ENCODE peak calls at places on chromosomes 3 and 15, in nine cellular contexts. J is sigmoid colon, A is dorsolateral prefrontal cortex, E is H1, R is HL-60, X is thoracic aorta, O is ascending aorta, S is astrocyte, Q is endothelial cell of umbilical vein. K is an unnamed sample.

GRCh38 chr15:40006646-40007045 is 32.3 kb downstream of the SRP14 start:
- DNase-seq in J (no peak), A (no peak), E (no peak), R (no peak), X (no peak), O (no peak), S (peak), Q (no peak), K (no peak)

GRCh38 chr3:67819447-67819846 is 165.0 kb upstream of the SUCLG2 start:
- DNase-seq in J (no peak), A (no peak), E (no peak), R (no peak), X (no peak), O (no peak), S (no peak), Q (no peak), K (no peak)

GRCh38 chr3:68986496-68987208 is 26.8 kb downstream of the EOGT start:
- DNase-seq in J (no peak), A (no peak), E (no peak), R (no peak), X (no peak), O (no peak), S (no peak), Q (no peak), K (no peak)

GRCh38 chr3:122786067-122786466 is 7.6 kb downstream of the HSPBAP1 start:
- DNase-seq in J (no peak), A (no peak), E (no peak), R (no peak), X (no peak), O (no peak), S (peak), Q (no peak), K (no peak)

GRCh38 chr3:140505256-140505655 is 172.6 kb upstream of the TRIM42 start:
- DNase-seq in J (no peak), A (no peak), E (no peak), R (no peak), X (no peak), O (no peak), S (peak), Q (no peak), K (no peak)

GRCh38 chr3:164018500-164018899 is 1059.8 kb downstream of the SI start:
- DNase-seq in J (no peak), A (no peak), E (no peak), R (no peak), X (no peak), O (no peak), S (no peak), Q (no peak), K (no peak)

GRCh38 chr3:100804631-100805030 is 95.3 kb downstream of the TFG start:
- DNase-seq in J (no peak), A (no peak), E (no peak), R (no peak), X (no peak), O (no peak), S (no peak), Q (no peak), K (no peak)

GRCh38 chr3:152322756-152323155 is 54.0 kb downstream of the MBNL1 start:
- DNase-seq in J (no peak), A (no peak), E (no peak), R (peak), X (no peak), O (no peak), S (no peak), Q (peak), K (no peak)

GRCh38 chr3:128813003-128813564 is 66.3 kb upstream of the ACAD9 start:
- DNase-seq in J (no peak), A (peak), E (no peak), R (no peak), X (no peak), O (no peak), S (no peak), Q (peak), K (no peak)

GRCh38 chr15:33096134-33096533 is 98.4 kb downstream of the FMN1 start:
- DNase-seq in J (no peak), A (no peak), E (no peak), R (no peak), X (no peak), O (no peak), S (no peak), Q (no peak), K (no peak)

GRCh38 chr15:29914441-29915053 is 92.3 kb upstream of the TJP1 start:
- DNase-seq in J (no peak), A (no peak), E (no peak), R (no peak), X (no peak), O (no peak), S (no peak), Q (no peak), K (no peak)

GRCh38 chr15:92155941-92156340 is 237.7 kb upstream of the ST8SIA2 start:
- DNase-seq in J (no peak), A (no peak), E (no peak), R (no peak), X (no peak), O (no peak), S (no peak), Q (no peak), K (no peak)

GRCh38 chr15:69540622-69541021 is 88.0 kb downstream of the RPLP1 start:
- DNase-seq in J (no peak), A (peak), E (no peak), R (no peak), X (no peak), O (no peak), S (no peak), Q (no peak), K (no peak)

GRCh38 chr15:35445891-35446290 is 100.1 kb downstream of the DPH6 start:
- DNase-seq in J (no peak), A (no peak), E (no peak), R (no peak), X (no peak), O (no peak), S (peak), Q (no peak), K (no peak)

GRCh38 chr3:151838574-151839312 is 24.8 kb downstream of the AADAC start:
- DNase-seq in J (peak), A (no peak), E (no peak), R (peak), X (no peak), O (no peak), S (peak), Q (peak), K (peak)

GRCh38 chr3:171335559-171335958 is 124.6 kb downstream of the TNIK start:
- DNase-seq in J (no peak), A (no peak), E (no peak), R (no peak), X (no peak), O (no peak), S (no peak), Q (no peak), K (no peak)

GRCh38 chr15:48285329-48286214 is 45.7 kb upstream of the DUT start:
- DNase-seq in J (peak), A (no peak), E (peak), R (peak), X (peak), O (peak), S (peak), Q (peak), K (no peak)

GRCh38 chr15:101024111-101024695 is 105.0 kb downstream of the LRRK1 start:
- DNase-seq in J (peak), A (peak), E (no peak), R (no peak), X (no peak), O (no peak), S (peak), Q (no peak), K (peak)

GRCh38 chr3:55282994-55283393 is 204.1 kb downstream of the WNT5A start:
- DNase-seq in J (no peak), A (no peak), E (no peak), R (no peak), X (no peak), O (no peak), S (no peak), Q (no peak), K (no peak)

GRCh38 chr3:194250104-194251002 is 100.8 kb downstream of the CPN2 start:
- DNase-seq in J (peak), A (no peak), E (peak), R (no peak), X (no peak), O (no peak), S (peak), Q (no peak), K (peak)

GRCh38 chr15:55654541-55654940 is 66.4 kb upstream of the PYGO1 start:
- DNase-seq in J (no peak), A (no peak), E (no peak), R (no peak), X (no peak), O (no peak), S (peak), Q (peak), K (no peak)

GRCh38 chr15:58043192-58043903 is 22.2 kb downstream of the ALDH1A2 start:
- DNase-seq in J (no peak), A (no peak), E (no peak), R (no peak), X (no peak), O (no peak), S (no peak), Q (peak), K (no peak)

GRCh38 chr15:88622605-88622975 is 1.4 kb downstream of the AEN start:
- DNase-seq in J (peak), A (no peak), E (no peak), R (no peak), X (no peak), O (no peak), S (no peak), Q (no peak), K (no peak)

GRCh38 chr15:39814487-39814886 is 31.8 kb upstream of the FSIP1 start:
- DNase-seq in J (no peak), A (no peak), E (no peak), R (no peak), X (no peak), O (no peak), S (no peak), Q (no peak), K (no peak)

GRCh38 chr3:46845860-46846623 is 17.2 kb downstream of the MYL3 start:
- DNase-seq in J (peak), A (peak), E (peak), R (peak), X (peak), O (peak), S (peak), Q (peak), K (peak)

GRCh38 chr15:29857196-29857595 is 34.9 kb upstream of the TJP1 start:
- DNase-seq in J (no peak), A (no peak), E (no peak), R (no peak), X (no peak), O (no peak), S (no peak), Q (no peak), K (no peak)

GRCh38 chr3:5122741-5123706 is 932 bp downstream of the ARL8B start:
- DNase-seq in J (peak), A (peak), E (peak), R (no peak), X (no peak), O (no peak), S (peak), Q (peak), K (no peak)

GRCh38 chr3:141763088-141763750 is at the start of gene GRK7:
- DNase-seq in J (no peak), A (no peak), E (no peak), R (no peak), X (no peak), O (no peak), S (no peak), Q (no peak), K (no peak)

DNA sequence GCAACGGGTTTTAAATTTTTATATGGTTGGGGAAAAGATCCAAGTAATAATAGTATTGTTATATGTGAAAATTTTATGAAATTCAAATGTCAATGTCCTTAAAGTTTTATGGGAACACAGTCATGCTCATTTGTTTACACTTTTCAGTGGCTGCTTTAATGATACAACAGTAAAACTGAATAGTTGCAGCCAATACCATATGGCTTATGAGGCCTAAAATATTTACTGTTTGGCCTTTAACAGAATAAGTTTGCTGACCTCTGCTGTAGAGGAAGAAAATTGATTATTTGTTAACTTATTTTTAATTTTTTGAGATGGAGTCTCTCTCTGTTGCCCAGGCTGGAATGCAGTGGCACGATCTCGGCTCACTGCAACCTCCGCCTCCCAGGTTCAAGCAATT is 44.7 kb downstream of the USP50 start:
- DNase-seq in J (no peak), A (no peak), E (no peak), R (no peak), X (no peak), O (no peak), S (no peak), Q (no peak), K (no peak)
- TF ChIP-seq CTCF in J (no peak), A (no peak), E (no peak), R (no peak), X (no peak), O (no peak), S (no peak), Q (no peak), K (no peak)

GRCh38 chr3:45677045-45677436 is 12.2 kb upstream of the SACM1L start:
- DNase-seq in J (peak), A (no peak), E (no peak), R (peak), X (no peak), O (no peak), S (no peak), Q (no peak), K (peak)

GRCh38 chr3:45682311-45682710 is 6.9 kb upstream of the SACM1L start:
- DNase-seq in J (no peak), A (no peak), E (no peak), R (no peak), X (no peak), O (no peak), S (no peak), Q (no peak), K (no peak)

GRCh38 chr3:45681846-45682245 is 7.3 kb upstream of the SACM1L start:
- DNase-seq in J (no peak), A (no peak), E (no peak), R (no peak), X (no peak), O (no peak), S (no peak), Q (no peak), K (no peak)

GRCh38 chr3:45677841-45678240 is 11.4 kb upstream of the SACM1L start:
- DNase-seq in J (no peak), A (no peak), E (no peak), R (no peak), X (no peak), O (no peak), S (no peak), Q (no peak), K (no peak)

GRCh38 chr3:45679805-45680204 is 9.4 kb upstream of the SACM1L start:
- DNase-seq in J (no peak), A (no peak), E (no peak), R (no peak), X (no peak), O (no peak), S (no peak), Q (no peak), K (no peak)
- H3K27ac ChIP-seq in J (no peak), A (no peak), E (no peak), R (peak), X (no peak), O (no peak), S (no peak), Q (no peak), K (no peak)

GRCh38 chr3:66047321-66048050 is 8.8 kb upstream of the MAGI1 start:
- DNase-seq in J (no peak), A (no peak), E (no peak), R (no peak), X (no peak), O (no peak), S (peak), Q (peak), K (no peak)
- TF ChIP-seq CTCF in J (no peak), A (no peak), E (no peak), R (no peak), X (no peak), O (no peak), S (no peak), Q (no peak), K (no peak)

GRCh38 chr3:189170559-189170958 is 1.2 kb upstream of the TPRG1 start:
- DNase-seq in J (no peak), A (no peak), E (no peak), R (no peak), X (no peak), O (no peak), S (peak), Q (no peak), K (no peak)

GRCh38 chr3:189171707-189172106 is at the start of gene TPRG1:
- DNase-seq in J (no peak), A (no peak), E (no peak), R (no peak), X (no peak), O (no peak), S (no peak), Q (no peak), K (no peak)

GRCh38 chr3:189168711-189169110 is 3.1 kb upstream of the TPRG1 start:
- DNase-seq in J (no peak), A (no peak), E (no peak), R (no peak), X (no peak), O (no peak), S (no peak), Q (no peak), K (no peak)

GRCh38 chr3:189169728-189170127 is 2.0 kb upstream of the TPRG1 start:
- DNase-seq in J (no peak), A (no peak), E (peak), R (no peak), X (no peak), O (no peak), S (no peak), Q (no peak), K (no peak)

DNA sequence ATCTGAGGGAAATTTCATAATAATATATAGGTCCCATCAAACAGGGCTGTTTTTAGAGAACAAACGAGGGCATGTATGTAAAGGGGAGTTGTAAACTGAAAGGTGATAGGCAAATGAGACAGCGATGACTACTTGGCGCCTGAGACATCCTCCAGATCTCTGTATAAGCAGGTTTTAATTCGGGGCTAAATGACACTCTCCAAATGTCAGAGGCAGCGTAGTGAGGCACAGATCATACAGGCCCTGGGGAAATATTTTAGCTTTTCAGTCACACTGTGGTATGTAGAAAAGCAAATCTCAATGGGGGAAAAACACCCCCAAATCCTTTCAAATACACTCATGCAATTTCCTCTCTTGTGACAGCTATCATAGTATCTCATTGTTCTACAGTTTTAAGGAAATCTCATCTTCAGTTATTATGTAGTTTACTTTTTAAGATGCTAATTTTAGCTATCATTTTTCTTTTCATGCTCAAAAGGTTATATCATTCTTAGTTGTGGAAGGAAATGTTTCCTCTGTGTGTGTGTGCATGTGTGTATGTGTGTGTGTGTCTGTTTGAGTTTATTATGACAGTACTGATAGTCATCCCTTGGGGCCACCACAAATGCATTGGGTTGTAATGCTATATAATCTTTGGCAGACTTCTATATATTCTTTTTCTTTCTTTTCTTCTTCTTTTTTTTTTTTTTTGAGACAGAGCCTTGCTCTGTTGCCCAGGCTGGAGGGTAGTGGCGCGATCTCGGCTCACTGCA is 1.1 kb downstream of the TPRG1 start:
- DNase-seq in J (no peak), A (no peak), E (no peak), R (no peak), X (no peak), O (no peak), S (no peak), Q (no peak), K (no peak)
- H3K27ac ChIP-seq in J (no peak), A (no peak), E (no peak), R (no peak), X (no peak), O (no peak), S (no peak), Q (no peak), K (no peak)

GRCh38 chr3:62109534-62109933 is 263.8 kb downstream of the FEZF2 start:
- DNase-seq in J (no peak), A (peak), E (no peak), R (no peak), X (no peak), O (peak), S (peak), Q (no peak), K (no peak)
- TF ChIP-seq CTCF in J (no peak), A (no peak), E (peak), R (no peak), X (no peak), O (no peak), S (peak), Q (no peak), K (no peak)